ENCODE peak calls at places on chromosomes 12 and 14, in four cellular contexts. O is effector memory CD4-positive, alpha-beta T cell; H is HCT116; M is adrenal gland. U is an unnamed sample. For H3K4me1, the result is how much of the 10 kb centered on the place peaks cover.

GRCh38 chr14:59870277-59871165 is at the start of gene RTN1:
- DNase-seq in O (no peak), H (no peak), M (peak), U (peak)

GRCh38 chr12:4849024-4849594 is 60.6 kb upstream of the KCNA1 start:
- DNase-seq in O (peak), H (no peak), M (no peak), U (no peak)

GRCh38 chr14:70722418-70722817 is 80.7 kb downstream of the TTC9 start:
- DNase-seq in O (no peak), H (no peak), M (no peak), U (no peak)

GRCh38 chr12:95545731-95546490 is 5.4 kb downstream of the USP44 start:
- DNase-seq in O (no peak), H (no peak), M (no peak), U (no peak)

GRCh38 chr12:57234233-57234570 is 4.7 kb downstream of the SHMT2 start:
- DNase-seq in O (no peak), H (no peak), M (no peak), U (no peak)

GRCh38 chr12:10339441-10339840 is 31.8 kb downstream of the KLRD1 start:
- DNase-seq in O (no peak), H (peak), M (no peak), U (no peak)

GRCh38 chr12:66508025-66508424 is 170.9 kb downstream of the GRIP1 start:
- DNase-seq in O (no peak), H (no peak), M (no peak), U (no peak)

GRCh38 chr14:92990456-92991430 is 67.8 kb downstream of the CHGA start:
- DNase-seq in O (no peak), H (no peak), M (no peak), U (no peak)

GRCh38 chr12:93918262-93918661 is 230.1 kb upstream of the PLXNC1 start:
- DNase-seq in O (no peak), H (no peak), M (peak), U (no peak)

GRCh38 chr12:40152783-40153383 is 47.0 kb upstream of the SLC2A13 start:
- DNase-seq in O (peak), H (peak), M (peak), U (peak)

GRCh38 chr12:66352197-66352596 is 49.9 kb downstream of the HELB start:
- DNase-seq in O (no peak), H (peak), M (no peak), U (no peak)

GRCh38 chr14:65833256-65833880 is 420.8 kb downstream of the FUT8 start:
- DNase-seq in O (no peak), H (no peak), M (peak), U (no peak)

DNA sequence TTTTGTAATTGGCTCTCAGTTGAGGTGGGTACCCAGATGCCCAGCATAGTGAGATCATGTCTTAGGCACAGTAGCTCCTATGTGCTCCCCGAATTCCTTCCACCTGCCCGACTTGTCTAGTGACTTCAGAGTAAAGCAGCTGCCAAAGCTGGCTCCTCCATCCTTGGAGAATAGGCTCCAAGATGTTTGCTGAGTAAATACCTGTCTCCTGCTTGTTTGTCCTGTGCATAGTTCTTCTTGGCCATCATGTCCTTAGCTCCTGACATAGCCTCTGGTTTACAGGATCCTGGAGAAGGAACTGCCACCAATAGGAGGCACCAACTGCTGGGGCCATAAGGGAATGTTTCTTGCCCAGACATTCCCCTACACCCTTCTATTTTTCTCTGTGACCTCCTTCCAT is 52.6 kb upstream of the CISTR start:
- DNase-seq in O (no peak), H (no peak), M (no peak), U (no peak)
- H3K4me1 ChIP-seq in O (under half), H (under half), M (under half), U (under half)

GRCh38 chr14:55077691-55078151 is 26.3 kb downstream of the MAPK1IP1L start:
- DNase-seq in O (no peak), H (peak), M (no peak), U (no peak)
- H3K27ac ChIP-seq in O (no peak), H (peak), M (no peak), U (no peak)

GRCh38 chr14:61524211-61524806 is 171.0 kb upstream of the HIF1A start:
- DNase-seq in O (no peak), H (peak), M (peak), U (no peak)

GRCh38 chr14:61519735-61520134 is 175.6 kb upstream of the HIF1A start:
- DNase-seq in O (no peak), H (no peak), M (no peak), U (no peak)

GRCh38 chr14:61523751-61524150 is 171.6 kb upstream of the HIF1A start:
- DNase-seq in O (no peak), H (no peak), M (no peak), U (no peak)

GRCh38 chr14:61520546-61520945 is 174.8 kb upstream of the HIF1A start:
- DNase-seq in O (no peak), H (no peak), M (no peak), U (no peak)

GRCh38 chr14:61521773-61522172 is 173.5 kb upstream of the HIF1A start:
- DNase-seq in O (no peak), H (no peak), M (no peak), U (no peak)
- H3K4me1 ChIP-seq in O (under half), H (under half), M (under half), U (under half)

GRCh38 chr12:47904647-47905312 is at the start of gene VDR:
- DNase-seq in O (peak), H (peak), M (peak), U (peak)
- H3K27ac ChIP-seq in O (peak), H (peak), M (peak), U (no peak)

GRCh38 chr14:99188721-99189120 is 83.3 kb downstream of the BCL11B start:
- DNase-seq in O (no peak), H (no peak), M (no peak), U (no peak)

GRCh38 chr14:99187858-99188257 is 84.1 kb downstream of the BCL11B start:
- DNase-seq in O (no peak), H (no peak), M (no peak), U (no peak)

GRCh38 chr14:99190696-99191662 is 81.0 kb downstream of the BCL11B start:
- DNase-seq in O (no peak), H (no peak), M (no peak), U (no peak)

GRCh38 chr14:99186956-99187690 is 84.9 kb downstream of the BCL11B start:
- DNase-seq in O (no peak), H (no peak), M (no peak), U (no peak)

GRCh38 chr14:99189201-99189801 is 82.7 kb downstream of the BCL11B start:
- DNase-seq in O (no peak), H (no peak), M (no peak), U (no peak)
- H3K4me1 ChIP-seq in O (half or more), H (under half), M (under half), U (under half)

DNA sequence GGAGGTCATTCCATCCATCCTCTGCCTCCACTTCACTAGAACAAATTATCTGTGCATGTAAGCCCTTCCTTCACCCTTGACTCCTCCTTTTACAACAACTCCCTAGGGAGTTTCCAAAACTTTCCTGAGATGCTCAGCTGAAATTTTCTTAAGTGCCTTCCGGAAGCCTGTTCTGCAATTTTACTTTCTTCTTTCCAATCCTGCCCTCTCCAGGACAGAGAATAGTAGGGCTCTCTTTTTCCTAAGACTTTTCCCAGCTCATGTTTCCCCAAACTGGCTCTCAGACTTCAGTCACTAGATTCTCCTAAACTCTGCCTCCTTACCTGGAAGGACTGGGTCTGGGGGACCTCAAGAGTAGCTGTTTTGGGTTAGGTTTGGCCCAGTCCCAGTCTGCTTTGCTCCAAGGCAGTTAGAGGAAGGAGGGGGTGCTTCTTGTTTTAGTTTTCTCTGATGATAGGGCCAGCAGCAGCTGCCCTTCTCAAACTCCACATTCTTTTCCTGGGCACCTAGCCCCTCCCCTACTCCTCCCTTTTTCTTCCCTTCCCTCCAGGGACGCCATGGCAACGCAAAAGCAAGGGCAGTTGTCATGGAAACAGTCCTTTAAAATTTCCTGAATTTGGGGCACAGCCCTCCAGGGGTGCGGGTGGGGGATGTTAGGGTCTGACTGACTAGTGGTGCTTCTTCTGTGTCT is 17.1 kb downstream of the PPP1R1A start:
- DNase-seq in O (no peak), H (no peak), M (no peak), U (no peak)
- H3K27ac ChIP-seq in O (no peak), H (no peak), M (no peak), U (no peak)

DNA sequence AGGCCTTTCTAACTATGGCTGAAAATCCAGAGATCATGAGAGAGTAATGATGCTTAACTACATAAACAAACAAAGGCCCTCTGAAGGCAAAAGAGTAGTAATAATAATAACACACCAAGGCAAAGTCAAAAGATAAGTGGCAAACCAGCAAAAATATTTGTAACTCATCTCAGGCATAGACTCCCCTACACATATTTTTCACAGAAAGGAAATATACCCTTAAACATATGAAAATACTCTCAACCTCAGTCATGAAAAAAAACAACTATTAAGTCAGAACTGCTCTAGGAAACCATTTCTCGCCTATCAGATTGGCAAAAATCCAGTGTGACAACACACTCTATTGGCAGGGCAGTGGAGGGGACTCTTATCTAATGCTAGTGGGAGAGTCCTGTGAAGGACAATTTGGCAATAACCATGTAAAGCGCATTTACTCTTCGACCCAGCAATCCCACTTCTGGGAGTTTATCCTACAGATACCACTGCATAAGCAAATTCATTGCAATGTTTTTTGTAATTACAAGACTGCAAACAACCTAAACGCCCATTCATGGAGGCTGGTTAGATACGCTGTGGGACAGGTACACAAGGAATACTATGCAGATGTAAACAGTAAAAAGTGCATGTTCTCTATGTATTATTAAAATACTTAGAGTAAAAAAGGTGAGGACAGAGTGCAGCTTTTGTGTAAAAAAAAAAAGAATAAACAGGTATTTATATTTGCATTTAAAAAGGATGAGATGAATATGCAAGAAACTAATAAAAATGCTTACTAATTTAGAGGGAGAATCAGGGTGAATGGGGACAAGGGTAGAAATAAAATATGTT is 26.0 kb upstream of the IL22 start:
- DNase-seq in O (no peak), H (no peak), M (peak), U (no peak)
- H3K4me1 ChIP-seq in O (under half), H (under half), M (under half), U (under half)

DNA sequence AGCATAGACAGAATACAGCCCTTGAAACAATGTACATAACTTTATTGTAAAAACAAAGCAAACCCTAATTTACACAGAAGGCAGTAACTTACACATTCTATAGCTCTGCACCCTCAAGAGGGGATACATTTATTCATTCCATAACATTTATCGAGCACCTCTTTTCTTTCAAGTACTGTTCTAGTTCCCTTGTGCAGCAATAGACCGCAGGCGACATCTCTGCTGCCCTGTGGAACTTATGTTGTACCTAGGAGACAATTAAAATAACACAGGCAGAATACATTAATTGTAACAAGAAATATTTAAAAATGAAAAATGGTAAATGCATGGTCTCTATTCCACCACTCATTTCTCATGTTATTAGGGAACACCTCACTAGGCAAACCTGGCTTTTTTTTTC is 1.4 kb upstream of the ARHGDIB start:
- DNase-seq in O (no peak), H (no peak), M (no peak), U (no peak)
- H3K27ac ChIP-seq in O (peak), H (no peak), M (peak), U (no peak)

U was measured in sigmoid colon.